ENCODE peak calls at places on chromosomes 12 and 14, in eight cellular contexts. One of them, this sample, is unnamed.

GRCh38 chr14:75229923-75230792 is 48.5 kb upstream of the FOS start:
- DNase-seq in endothelial cell: no peak
- DNase-seq in activated gamma-delta T cell treated with anti-CD3 and anti-CD28 coated beads, Interleukin-2, amount 50 U/mL, for 16 hours: peak; percentile 28
- DNase-seq in vagina: no peak
- DNase-seq in T follicular helper cell: peak; percentile 29
- DNase-seq in activated CD8-positive, alpha-beta memory T cell treated with anti-CD3 and anti-CD28 coated beads for 4 hours: peak; percentile 26
- DNase-seq in HuH-7.5: no peak
- DNase-seq in GM12892: no peak
- DNase-seq in this sample: peak; percentile 72

GRCh38 chr14:61219256-61219655 is 61.9 kb downstream of the TMEM30B start:
- DNase-seq in endothelial cell: no peak
- DNase-seq in activated gamma-delta T cell treated with anti-CD3 and anti-CD28 coated beads, Interleukin-2, amount 50 U/mL, for 16 hours: no peak
- DNase-seq in vagina: no peak
- DNase-seq in T follicular helper cell: no peak
- DNase-seq in activated CD8-positive, alpha-beta memory T cell treated with anti-CD3 and anti-CD28 coated beads for 4 hours: no peak
- DNase-seq in HuH-7.5: no peak
- DNase-seq in GM12892: no peak
- DNase-seq in this sample: no peak

GRCh38 chr14:76330411-76331327 is 45.3 kb upstream of the ESRRB start:
- DNase-seq in endothelial cell: no peak
- DNase-seq in activated gamma-delta T cell treated with anti-CD3 and anti-CD28 coated beads, Interleukin-2, amount 50 U/mL, for 16 hours: no peak
- DNase-seq in vagina: no peak
- DNase-seq in T follicular helper cell: no peak
- DNase-seq in activated CD8-positive, alpha-beta memory T cell treated with anti-CD3 and anti-CD28 coated beads for 4 hours: no peak
- DNase-seq in HuH-7.5: no peak
- DNase-seq in GM12892: no peak
- DNase-seq in this sample: no peak

GRCh38 chr12:76945867-76946266 is 67.0 kb upstream of the CSRP2 start:
- DNase-seq in endothelial cell: no peak
- DNase-seq in activated gamma-delta T cell treated with anti-CD3 and anti-CD28 coated beads, Interleukin-2, amount 50 U/mL, for 16 hours: no peak
- DNase-seq in vagina: no peak
- DNase-seq in T follicular helper cell: no peak
- DNase-seq in activated CD8-positive, alpha-beta memory T cell treated with anti-CD3 and anti-CD28 coated beads for 4 hours: no peak
- DNase-seq in HuH-7.5: no peak
- DNase-seq in GM12892: no peak
- DNase-seq in this sample: no peak

GRCh38 chr12:65532162-65532561 is 253.7 kb downstream of the MSRB3 start:
- DNase-seq in endothelial cell: no peak
- DNase-seq in activated gamma-delta T cell treated with anti-CD3 and anti-CD28 coated beads, Interleukin-2, amount 50 U/mL, for 16 hours: no peak
- DNase-seq in vagina: no peak
- DNase-seq in T follicular helper cell: no peak
- DNase-seq in activated CD8-positive, alpha-beta memory T cell treated with anti-CD3 and anti-CD28 coated beads for 4 hours: no peak
- DNase-seq in HuH-7.5: no peak
- DNase-seq in GM12892: no peak
- DNase-seq in this sample: no peak

GRCh38 chr14:91067186-91067585 is 6.7 kb upstream of the RPS6KA5 start:
- DNase-seq in endothelial cell: no peak
- DNase-seq in activated gamma-delta T cell treated with anti-CD3 and anti-CD28 coated beads, Interleukin-2, amount 50 U/mL, for 16 hours: no peak
- DNase-seq in vagina: no peak
- DNase-seq in T follicular helper cell: peak; percentile 19
- DNase-seq in activated CD8-positive, alpha-beta memory T cell treated with anti-CD3 and anti-CD28 coated beads for 4 hours: peak; percentile 19
- DNase-seq in HuH-7.5: no peak
- DNase-seq in GM12892: no peak
- DNase-seq in this sample: no peak

GRCh38 chr12:19304149-19304780 is 135.0 kb upstream of the AEBP2 start:
- DNase-seq in endothelial cell: no peak
- DNase-seq in activated gamma-delta T cell treated with anti-CD3 and anti-CD28 coated beads, Interleukin-2, amount 50 U/mL, for 16 hours: no peak
- DNase-seq in vagina: no peak
- DNase-seq in T follicular helper cell: no peak
- DNase-seq in activated CD8-positive, alpha-beta memory T cell treated with anti-CD3 and anti-CD28 coated beads for 4 hours: no peak
- DNase-seq in HuH-7.5: no peak
- DNase-seq in GM12892: no peak
- DNase-seq in this sample: no peak

GRCh38 chr14:100675664-100676063 is 51.0 kb upstream of the DLK1 start:
- DNase-seq in endothelial cell: no peak
- DNase-seq in activated gamma-delta T cell treated with anti-CD3 and anti-CD28 coated beads, Interleukin-2, amount 50 U/mL, for 16 hours: no peak
- DNase-seq in vagina: no peak
- DNase-seq in T follicular helper cell: no peak
- DNase-seq in activated CD8-positive, alpha-beta memory T cell treated with anti-CD3 and anti-CD28 coated beads for 4 hours: no peak
- DNase-seq in HuH-7.5: no peak
- DNase-seq in GM12892: no peak
- DNase-seq in this sample: no peak

GRCh38 chr12:5549011-5549410 is 117.1 kb downstream of the NTF3 start:
- DNase-seq in endothelial cell: no peak
- DNase-seq in activated gamma-delta T cell treated with anti-CD3 and anti-CD28 coated beads, Interleukin-2, amount 50 U/mL, for 16 hours: no peak
- DNase-seq in vagina: no peak
- DNase-seq in T follicular helper cell: no peak
- DNase-seq in activated CD8-positive, alpha-beta memory T cell treated with anti-CD3 and anti-CD28 coated beads for 4 hours: no peak
- DNase-seq in HuH-7.5: no peak
- DNase-seq in GM12892: no peak
- DNase-seq in this sample: no peak

GRCh38 chr12:102512523-102512922 is 32.2 kb upstream of the IGF1 start:
- DNase-seq in endothelial cell: no peak
- DNase-seq in activated gamma-delta T cell treated with anti-CD3 and anti-CD28 coated beads, Interleukin-2, amount 50 U/mL, for 16 hours: no peak
- DNase-seq in vagina: no peak
- DNase-seq in T follicular helper cell: no peak
- DNase-seq in activated CD8-positive, alpha-beta memory T cell treated with anti-CD3 and anti-CD28 coated beads for 4 hours: no peak
- DNase-seq in HuH-7.5: no peak
- DNase-seq in GM12892: no peak
- DNase-seq in this sample: no peak

GRCh38 chr14:35932659-35933159 is 106.6 kb downstream of the BRMS1L start:
- DNase-seq in endothelial cell: no peak
- DNase-seq in activated gamma-delta T cell treated with anti-CD3 and anti-CD28 coated beads, Interleukin-2, amount 50 U/mL, for 16 hours: peak; percentile 4
- DNase-seq in vagina: no peak
- DNase-seq in T follicular helper cell: no peak
- DNase-seq in activated CD8-positive, alpha-beta memory T cell treated with anti-CD3 and anti-CD28 coated beads for 4 hours: peak; percentile 7
- DNase-seq in HuH-7.5: no peak
- DNase-seq in GM12892: no peak
- DNase-seq in this sample: no peak

GRCh38 chr12:5376591-5377207 is 55.2 kb upstream of the NTF3 start:
- DNase-seq in endothelial cell: no peak
- DNase-seq in activated gamma-delta T cell treated with anti-CD3 and anti-CD28 coated beads, Interleukin-2, amount 50 U/mL, for 16 hours: no peak
- DNase-seq in vagina: peak; percentile 40
- DNase-seq in T follicular helper cell: no peak
- DNase-seq in activated CD8-positive, alpha-beta memory T cell treated with anti-CD3 and anti-CD28 coated beads for 4 hours: no peak
- DNase-seq in HuH-7.5: no peak
- DNase-seq in GM12892: no peak
- DNase-seq in this sample: no peak

GRCh38 chr12:6370994-6371754 is 4.2 kb downstream of the SCNN1A start:
- DNase-seq in endothelial cell: peak; percentile 36
- DNase-seq in activated gamma-delta T cell treated with anti-CD3 and anti-CD28 coated beads, Interleukin-2, amount 50 U/mL, for 16 hours: no peak
- DNase-seq in vagina: peak; percentile 89
- DNase-seq in T follicular helper cell: no peak
- DNase-seq in activated CD8-positive, alpha-beta memory T cell treated with anti-CD3 and anti-CD28 coated beads for 4 hours: no peak
- DNase-seq in HuH-7.5: peak; percentile 95
- DNase-seq in GM12892: no peak
- DNase-seq in this sample: peak; percentile 95

GRCh38 chr12:49831717-49832116 is 3.5 kb upstream of the NCKAP5L start:
- DNase-seq in endothelial cell: no peak
- DNase-seq in activated gamma-delta T cell treated with anti-CD3 and anti-CD28 coated beads, Interleukin-2, amount 50 U/mL, for 16 hours: no peak
- DNase-seq in vagina: no peak
- DNase-seq in T follicular helper cell: no peak
- DNase-seq in activated CD8-positive, alpha-beta memory T cell treated with anti-CD3 and anti-CD28 coated beads for 4 hours: no peak
- DNase-seq in HuH-7.5: no peak
- DNase-seq in GM12892: no peak
- DNase-seq in this sample: no peak

GRCh38 chr14:77574446-77575125 is 41.9 kb downstream of the SPTLC2 start:
- DNase-seq in endothelial cell: no peak
- DNase-seq in activated gamma-delta T cell treated with anti-CD3 and anti-CD28 coated beads, Interleukin-2, amount 50 U/mL, for 16 hours: no peak
- DNase-seq in vagina: no peak
- DNase-seq in T follicular helper cell: no peak
- DNase-seq in activated CD8-positive, alpha-beta memory T cell treated with anti-CD3 and anti-CD28 coated beads for 4 hours: no peak
- DNase-seq in HuH-7.5: no peak
- DNase-seq in GM12892: no peak
- DNase-seq in this sample: no peak

GRCh38 chr12:105799103-105799502 is 339.7 kb downstream of the NUAK1 start:
- DNase-seq in endothelial cell: no peak
- DNase-seq in activated gamma-delta T cell treated with anti-CD3 and anti-CD28 coated beads, Interleukin-2, amount 50 U/mL, for 16 hours: no peak
- DNase-seq in vagina: no peak
- DNase-seq in T follicular helper cell: no peak
- DNase-seq in activated CD8-positive, alpha-beta memory T cell treated with anti-CD3 and anti-CD28 coated beads for 4 hours: no peak
- DNase-seq in HuH-7.5: no peak
- DNase-seq in GM12892: no peak
- DNase-seq in this sample: no peak

GRCh38 chr12:72057330-72057911 is 118.8 kb downstream of the TPH2 start:
- DNase-seq in endothelial cell: no peak
- DNase-seq in activated gamma-delta T cell treated with anti-CD3 and anti-CD28 coated beads, Interleukin-2, amount 50 U/mL, for 16 hours: no peak
- DNase-seq in vagina: no peak
- DNase-seq in T follicular helper cell: no peak
- DNase-seq in activated CD8-positive, alpha-beta memory T cell treated with anti-CD3 and anti-CD28 coated beads for 4 hours: no peak
- DNase-seq in HuH-7.5: no peak
- DNase-seq in GM12892: no peak
- DNase-seq in this sample: no peak

GRCh38 chr12:104507672-104508071 is 50.9 kb downstream of the CHST11 start:
- DNase-seq in endothelial cell: no peak
- DNase-seq in activated gamma-delta T cell treated with anti-CD3 and anti-CD28 coated beads, Interleukin-2, amount 50 U/mL, for 16 hours: no peak
- DNase-seq in vagina: no peak
- DNase-seq in T follicular helper cell: no peak
- DNase-seq in activated CD8-positive, alpha-beta memory T cell treated with anti-CD3 and anti-CD28 coated beads for 4 hours: no peak
- DNase-seq in HuH-7.5: no peak
- DNase-seq in GM12892: no peak
- DNase-seq in this sample: no peak

GRCh38 chr12:14256139-14256538 is 109.3 kb upstream of the ATF7IP start:
- DNase-seq in endothelial cell: no peak
- DNase-seq in activated gamma-delta T cell treated with anti-CD3 and anti-CD28 coated beads, Interleukin-2, amount 50 U/mL, for 16 hours: peak; percentile 9
- DNase-seq in vagina: no peak
- DNase-seq in T follicular helper cell: peak; percentile 40
- DNase-seq in activated CD8-positive, alpha-beta memory T cell treated with anti-CD3 and anti-CD28 coated beads for 4 hours: peak; percentile 15
- DNase-seq in HuH-7.5: no peak
- DNase-seq in GM12892: no peak
- DNase-seq in this sample: no peak

GRCh38 chr14:99772371-99773283 is 20.6 kb upstream of the EML1 start:
- DNase-seq in endothelial cell: no peak
- DNase-seq in activated gamma-delta T cell treated with anti-CD3 and anti-CD28 coated beads, Interleukin-2, amount 50 U/mL, for 16 hours: no peak
- DNase-seq in vagina: no peak
- DNase-seq in T follicular helper cell: no peak
- DNase-seq in activated CD8-positive, alpha-beta memory T cell treated with anti-CD3 and anti-CD28 coated beads for 4 hours: no peak
- DNase-seq in HuH-7.5: no peak
- DNase-seq in GM12892: no peak
- DNase-seq in this sample: no peak

GRCh38 chr12:13897811-13898210 is 83.6 kb downstream of the GRIN2B start:
- DNase-seq in endothelial cell: no peak
- DNase-seq in activated gamma-delta T cell treated with anti-CD3 and anti-CD28 coated beads, Interleukin-2, amount 50 U/mL, for 16 hours: no peak
- DNase-seq in vagina: no peak
- DNase-seq in T follicular helper cell: no peak
- DNase-seq in activated CD8-positive, alpha-beta memory T cell treated with anti-CD3 and anti-CD28 coated beads for 4 hours: no peak
- DNase-seq in HuH-7.5: no peak
- DNase-seq in GM12892: no peak
- DNase-seq in this sample: no peak

GRCh38 chr14:100438678-100439592 is 115.8 kb downstream of the SLC25A47 start:
- DNase-seq in endothelial cell: no peak
- DNase-seq in activated gamma-delta T cell treated with anti-CD3 and anti-CD28 coated beads, Interleukin-2, amount 50 U/mL, for 16 hours: peak; percentile 41
- DNase-seq in vagina: peak; percentile 87
- DNase-seq in T follicular helper cell: no peak
- DNase-seq in activated CD8-positive, alpha-beta memory T cell treated with anti-CD3 and anti-CD28 coated beads for 4 hours: peak; percentile 39
- DNase-seq in HuH-7.5: peak; percentile 32
- DNase-seq in GM12892: no peak
- DNase-seq in this sample: peak; percentile 91

GRCh38 chr12:128797119-128798118 is 26.3 kb downstream of the SLC15A4 start:
- DNase-seq in endothelial cell: no peak
- DNase-seq in activated gamma-delta T cell treated with anti-CD3 and anti-CD28 coated beads, Interleukin-2, amount 50 U/mL, for 16 hours: no peak
- DNase-seq in vagina: no peak
- DNase-seq in T follicular helper cell: no peak
- DNase-seq in activated CD8-positive, alpha-beta memory T cell treated with anti-CD3 and anti-CD28 coated beads for 4 hours: no peak
- DNase-seq in HuH-7.5: no peak
- DNase-seq in GM12892: no peak
- DNase-seq in this sample: no peak

GRCh38 chr12:105083551-105084105 is 630 bp downstream of the ALDH1L2 start:
- DNase-seq in endothelial cell: no peak
- DNase-seq in activated gamma-delta T cell treated with anti-CD3 and anti-CD28 coated beads, Interleukin-2, amount 50 U/mL, for 16 hours: no peak
- DNase-seq in vagina: no peak
- DNase-seq in T follicular helper cell: no peak
- DNase-seq in activated CD8-positive, alpha-beta memory T cell treated with anti-CD3 and anti-CD28 coated beads for 4 hours: no peak
- DNase-seq in HuH-7.5: no peak
- DNase-seq in GM12892: no peak
- DNase-seq in this sample: no peak

GRCh38 chr12:6829532-6830220 is 1.5 kb downstream of the P3H3 start:
- DNase-seq in endothelial cell: no peak
- DNase-seq in activated gamma-delta T cell treated with anti-CD3 and anti-CD28 coated beads, Interleukin-2, amount 50 U/mL, for 16 hours: no peak
- DNase-seq in vagina: no peak
- DNase-seq in T follicular helper cell: no peak
- DNase-seq in activated CD8-positive, alpha-beta memory T cell treated with anti-CD3 and anti-CD28 coated beads for 4 hours: no peak
- DNase-seq in HuH-7.5: peak; percentile 86
- DNase-seq in GM12892: no peak
- DNase-seq in this sample: peak; percentile 63

GRCh38 chr12:93689076-93689834 is 12.1 kb downstream of the CRADD start:
- DNase-seq in endothelial cell: no peak
- DNase-seq in activated gamma-delta T cell treated with anti-CD3 and anti-CD28 coated beads, Interleukin-2, amount 50 U/mL, for 16 hours: no peak
- DNase-seq in vagina: no peak
- DNase-seq in T follicular helper cell: no peak
- DNase-seq in activated CD8-positive, alpha-beta memory T cell treated with anti-CD3 and anti-CD28 coated beads for 4 hours: no peak
- DNase-seq in HuH-7.5: no peak
- DNase-seq in GM12892: no peak
- DNase-seq in this sample: no peak

GRCh38 chr14:65847065-65847847 is 434.7 kb downstream of the FUT8 start:
- DNase-seq in endothelial cell: no peak
- DNase-seq in activated gamma-delta T cell treated with anti-CD3 and anti-CD28 coated beads, Interleukin-2, amount 50 U/mL, for 16 hours: peak; percentile 57
- DNase-seq in vagina: no peak
- DNase-seq in T follicular helper cell: peak; percentile 70
- DNase-seq in activated CD8-positive, alpha-beta memory T cell treated with anti-CD3 and anti-CD28 coated beads for 4 hours: peak; percentile 44
- DNase-seq in HuH-7.5: no peak
- DNase-seq in GM12892: peak; percentile 25
- DNase-seq in this sample: no peak

GRCh38 chr12:28708918-28709371 is 440.1 kb upstream of the FAR2 start:
- DNase-seq in endothelial cell: no peak
- DNase-seq in activated gamma-delta T cell treated with anti-CD3 and anti-CD28 coated beads, Interleukin-2, amount 50 U/mL, for 16 hours: no peak
- DNase-seq in vagina: no peak
- DNase-seq in T follicular helper cell: no peak
- DNase-seq in activated CD8-positive, alpha-beta memory T cell treated with anti-CD3 and anti-CD28 coated beads for 4 hours: no peak
- DNase-seq in HuH-7.5: no peak
- DNase-seq in GM12892: no peak
- DNase-seq in this sample: no peak

GRCh38 chr12:22409071-22409951 is 74.8 kb upstream of the ST8SIA1 start:
- DNase-seq in endothelial cell: no peak
- DNase-seq in activated gamma-delta T cell treated with anti-CD3 and anti-CD28 coated beads, Interleukin-2, amount 50 U/mL, for 16 hours: peak; percentile 19
- DNase-seq in vagina: no peak
- DNase-seq in T follicular helper cell: peak; percentile 42
- DNase-seq in activated CD8-positive, alpha-beta memory T cell treated with anti-CD3 and anti-CD28 coated beads for 4 hours: peak; percentile 24
- DNase-seq in HuH-7.5: no peak
- DNase-seq in GM12892: no peak
- DNase-seq in this sample: no peak

This sample was measured in HCT116.